ENCODE peak calls at places on chromosomes 7 and 10, in eight cellular contexts. One of them, this sample, is unnamed.

GRCh38 chr10:98920807-98921206 is 314.8 kb downstream of the HPSE2 start:
- DNase-seq in endothelial cell of umbilical vein: no peak
- DNase-seq in body of pancreas: no peak
- DNase-seq in CD8-positive, alpha-beta T cell: no peak
- DNase-seq in HAP-1: no peak
- DNase-seq in uterus: no peak
- DNase-seq in pancreas: no peak
- DNase-seq in cardiac muscle cell: no peak
- DNase-seq in this sample: no peak

GRCh38 chr7:41886257-41886905 is 183.5 kb upstream of the INHBA start:
- DNase-seq in endothelial cell of umbilical vein: no peak
- DNase-seq in body of pancreas: no peak
- DNase-seq in CD8-positive, alpha-beta T cell: no peak
- DNase-seq in HAP-1: no peak
- DNase-seq in uterus: peak; percentile 73
- DNase-seq in pancreas: no peak
- DNase-seq in cardiac muscle cell: no peak
- DNase-seq in this sample: peak; percentile 49

GRCh38 chr7:92854501-92855238 is 18.3 kb upstream of the CDK6 start:
- DNase-seq in endothelial cell of umbilical vein: peak; percentile 11
- DNase-seq in body of pancreas: no peak
- DNase-seq in CD8-positive, alpha-beta T cell: no peak
- DNase-seq in HAP-1: no peak
- DNase-seq in uterus: no peak
- DNase-seq in pancreas: no peak
- DNase-seq in cardiac muscle cell: no peak
- DNase-seq in this sample: no peak

GRCh38 chr7:90973146-90973545 is 291.1 kb upstream of the FZD1 start:
- DNase-seq in endothelial cell of umbilical vein: no peak
- DNase-seq in body of pancreas: no peak
- DNase-seq in CD8-positive, alpha-beta T cell: no peak
- DNase-seq in HAP-1: no peak
- DNase-seq in uterus: no peak
- DNase-seq in pancreas: no peak
- DNase-seq in cardiac muscle cell: no peak
- DNase-seq in this sample: no peak

GRCh38 chr10:83373659-83374058 is 765.6 kb upstream of the GHITM start:
- DNase-seq in endothelial cell of umbilical vein: peak; percentile 40
- DNase-seq in body of pancreas: no peak
- DNase-seq in CD8-positive, alpha-beta T cell: no peak
- DNase-seq in HAP-1: peak; percentile 36
- DNase-seq in uterus: no peak
- DNase-seq in pancreas: no peak
- DNase-seq in cardiac muscle cell: peak; percentile 25
- DNase-seq in this sample: peak; percentile 13

GRCh38 chr10:4721994-4722753 is 103.8 kb upstream of the AKR1E2 start:
- DNase-seq in endothelial cell of umbilical vein: no peak
- DNase-seq in body of pancreas: no peak
- DNase-seq in CD8-positive, alpha-beta T cell: no peak
- DNase-seq in HAP-1: no peak
- DNase-seq in uterus: no peak
- DNase-seq in pancreas: no peak
- DNase-seq in cardiac muscle cell: no peak
- DNase-seq in this sample: no peak

GRCh38 chr10:9957352-9957751 is 1060.3 kb upstream of the CELF2 start:
- DNase-seq in endothelial cell of umbilical vein: no peak
- DNase-seq in body of pancreas: no peak
- DNase-seq in CD8-positive, alpha-beta T cell: no peak
- DNase-seq in HAP-1: no peak
- DNase-seq in uterus: no peak
- DNase-seq in pancreas: no peak
- DNase-seq in cardiac muscle cell: no peak
- DNase-seq in this sample: no peak

GRCh38 chr7:3201937-3202715 is 98.9 kb upstream of the SDK1 start:
- DNase-seq in endothelial cell of umbilical vein: no peak
- DNase-seq in body of pancreas: peak; percentile 10
- DNase-seq in CD8-positive, alpha-beta T cell: no peak
- DNase-seq in HAP-1: no peak
- DNase-seq in uterus: no peak
- DNase-seq in pancreas: no peak
- DNase-seq in cardiac muscle cell: no peak
- DNase-seq in this sample: no peak

GRCh38 chr10:35274511-35275060 is 61.7 kb upstream of the CCNY start:
- DNase-seq in endothelial cell of umbilical vein: no peak
- DNase-seq in body of pancreas: no peak
- DNase-seq in CD8-positive, alpha-beta T cell: no peak
- DNase-seq in HAP-1: no peak
- DNase-seq in uterus: no peak
- DNase-seq in pancreas: no peak
- DNase-seq in cardiac muscle cell: no peak
- DNase-seq in this sample: no peak

GRCh38 chr7:138979988-138980574 is 1.1 kb downstream of the KIAA1549 start:
- DNase-seq in endothelial cell of umbilical vein: peak; percentile 8
- DNase-seq in body of pancreas: no peak
- DNase-seq in CD8-positive, alpha-beta T cell: no peak
- DNase-seq in HAP-1: peak; percentile 22
- DNase-seq in uterus: no peak
- DNase-seq in pancreas: no peak
- DNase-seq in cardiac muscle cell: peak; percentile 61
- DNase-seq in this sample: no peak

GRCh38 chr10:44982114-44982460 is 3.5 kb upstream of the DEPP1 start:
- DNase-seq in endothelial cell of umbilical vein: peak; percentile 95
- DNase-seq in body of pancreas: no peak
- DNase-seq in CD8-positive, alpha-beta T cell: no peak
- DNase-seq in HAP-1: no peak
- DNase-seq in uterus: peak; percentile 37
- DNase-seq in pancreas: no peak
- DNase-seq in cardiac muscle cell: no peak
- DNase-seq in this sample: no peak

GRCh38 chr7:108102913-108103312 is 27.2 kb downstream of the LAMB4 start:
- DNase-seq in endothelial cell of umbilical vein: no peak
- DNase-seq in body of pancreas: no peak
- DNase-seq in CD8-positive, alpha-beta T cell: no peak
- DNase-seq in HAP-1: no peak
- DNase-seq in uterus: no peak
- DNase-seq in pancreas: no peak
- DNase-seq in cardiac muscle cell: no peak
- DNase-seq in this sample: no peak

GRCh38 chr10:29881336-29881751 is 178.0 kb downstream of the JCAD start:
- DNase-seq in endothelial cell of umbilical vein: no peak
- DNase-seq in body of pancreas: no peak
- DNase-seq in CD8-positive, alpha-beta T cell: no peak
- DNase-seq in HAP-1: no peak
- DNase-seq in uterus: peak; percentile 88
- DNase-seq in pancreas: no peak
- DNase-seq in cardiac muscle cell: no peak
- DNase-seq in this sample: no peak

GRCh38 chr7:29807179-29807841 is 1.0 kb downstream of the WIPF3 start:
- DNase-seq in endothelial cell of umbilical vein: no peak
- DNase-seq in body of pancreas: peak; percentile 49
- DNase-seq in CD8-positive, alpha-beta T cell: no peak
- DNase-seq in HAP-1: peak; percentile 79
- DNase-seq in uterus: no peak
- DNase-seq in pancreas: peak; percentile 74
- DNase-seq in cardiac muscle cell: peak; percentile 44
- DNase-seq in this sample: no peak

GRCh38 chr7:130926021-130926691 is 192.1 kb upstream of the KLF14 start:
- DNase-seq in endothelial cell of umbilical vein: no peak
- DNase-seq in body of pancreas: no peak
- DNase-seq in CD8-positive, alpha-beta T cell: no peak
- DNase-seq in HAP-1: no peak
- DNase-seq in uterus: no peak
- DNase-seq in pancreas: no peak
- DNase-seq in cardiac muscle cell: no peak
- DNase-seq in this sample: no peak

GRCh38 chr7:33903770-33904679 is 1.3 kb upstream of the BMPER start:
- DNase-seq in endothelial cell of umbilical vein: peak; percentile 52
- DNase-seq in body of pancreas: peak; percentile 12
- DNase-seq in CD8-positive, alpha-beta T cell: no peak
- DNase-seq in HAP-1: peak; percentile 17
- DNase-seq in uterus: peak; percentile 59
- DNase-seq in pancreas: peak; percentile 57
- DNase-seq in cardiac muscle cell: peak; percentile 74
- DNase-seq in this sample: peak; percentile 46

GRCh38 chr10:35308809-35309208 is 27.5 kb upstream of the CCNY start:
- DNase-seq in endothelial cell of umbilical vein: no peak
- DNase-seq in body of pancreas: no peak
- DNase-seq in CD8-positive, alpha-beta T cell: no peak
- DNase-seq in HAP-1: no peak
- DNase-seq in uterus: no peak
- DNase-seq in pancreas: no peak
- DNase-seq in cardiac muscle cell: no peak
- DNase-seq in this sample: no peak

GRCh38 chr7:51229106-51229537 is 87.5 kb downstream of the COBL start:
- DNase-seq in endothelial cell of umbilical vein: no peak
- DNase-seq in body of pancreas: no peak
- DNase-seq in CD8-positive, alpha-beta T cell: no peak
- DNase-seq in HAP-1: peak; percentile 18
- DNase-seq in uterus: no peak
- DNase-seq in pancreas: no peak
- DNase-seq in cardiac muscle cell: no peak
- DNase-seq in this sample: no peak

GRCh38 chr10:124946945-124947344 is 5.0 kb downstream of the ZRANB1 start:
- DNase-seq in endothelial cell of umbilical vein: no peak
- DNase-seq in body of pancreas: no peak
- DNase-seq in CD8-positive, alpha-beta T cell: no peak
- DNase-seq in HAP-1: no peak
- DNase-seq in uterus: no peak
- DNase-seq in pancreas: no peak
- DNase-seq in cardiac muscle cell: no peak
- DNase-seq in this sample: no peak
- H3K36me3 ChIP-seq in endothelial cell of umbilical vein: peaks cover 3% of the 10 kb centered on the region
- H3K36me3 ChIP-seq in body of pancreas: no peaks in the 10 kb centered on the region
- H3K36me3 ChIP-seq in CD8-positive, alpha-beta T cell: no peaks in the 10 kb centered on the region
- H3K36me3 ChIP-seq in HAP-1: peaks cover 7% of the 10 kb centered on the region
- H3K36me3 ChIP-seq in uterus: no peaks in the 10 kb centered on the region
- H3K36me3 ChIP-seq in pancreas: no peaks in the 10 kb centered on the region
- H3K36me3 ChIP-seq in cardiac muscle cell: no peaks in the 10 kb centered on the region
- H3K36me3 ChIP-seq in this sample: peaks cover 22% of the 10 kb centered on the region

GRCh38 chr7:45098983-45099839 is 10.4 kb upstream of the NACAD start:
- DNase-seq in endothelial cell of umbilical vein: no peak
- DNase-seq in body of pancreas: no peak
- DNase-seq in CD8-positive, alpha-beta T cell: no peak
- DNase-seq in HAP-1: no peak
- DNase-seq in uterus: no peak
- DNase-seq in pancreas: no peak
- DNase-seq in cardiac muscle cell: no peak
- DNase-seq in this sample: no peak

GRCh38 chr7:45099891-45100760 is 11.4 kb upstream of the NACAD start:
- DNase-seq in endothelial cell of umbilical vein: no peak
- DNase-seq in body of pancreas: no peak
- DNase-seq in CD8-positive, alpha-beta T cell: no peak
- DNase-seq in HAP-1: no peak
- DNase-seq in uterus: no peak
- DNase-seq in pancreas: no peak
- DNase-seq in cardiac muscle cell: no peak
- DNase-seq in this sample: no peak

GRCh38 chr7:45101748-45102147 is 9.7 kb downstream of the TBRG4 start:
- DNase-seq in endothelial cell of umbilical vein: no peak
- DNase-seq in body of pancreas: no peak
- DNase-seq in CD8-positive, alpha-beta T cell: no peak
- DNase-seq in HAP-1: no peak
- DNase-seq in uterus: no peak
- DNase-seq in pancreas: peak; percentile 65
- DNase-seq in cardiac muscle cell: no peak
- DNase-seq in this sample: no peak

GRCh38 chr7:45102785-45103712 is 8.4 kb downstream of the TBRG4 start:
- DNase-seq in endothelial cell of umbilical vein: no peak
- DNase-seq in body of pancreas: no peak
- DNase-seq in CD8-positive, alpha-beta T cell: no peak
- DNase-seq in HAP-1: peak; percentile 5
- DNase-seq in uterus: no peak
- DNase-seq in pancreas: no peak
- DNase-seq in cardiac muscle cell: no peak
- DNase-seq in this sample: no peak

DNA sequence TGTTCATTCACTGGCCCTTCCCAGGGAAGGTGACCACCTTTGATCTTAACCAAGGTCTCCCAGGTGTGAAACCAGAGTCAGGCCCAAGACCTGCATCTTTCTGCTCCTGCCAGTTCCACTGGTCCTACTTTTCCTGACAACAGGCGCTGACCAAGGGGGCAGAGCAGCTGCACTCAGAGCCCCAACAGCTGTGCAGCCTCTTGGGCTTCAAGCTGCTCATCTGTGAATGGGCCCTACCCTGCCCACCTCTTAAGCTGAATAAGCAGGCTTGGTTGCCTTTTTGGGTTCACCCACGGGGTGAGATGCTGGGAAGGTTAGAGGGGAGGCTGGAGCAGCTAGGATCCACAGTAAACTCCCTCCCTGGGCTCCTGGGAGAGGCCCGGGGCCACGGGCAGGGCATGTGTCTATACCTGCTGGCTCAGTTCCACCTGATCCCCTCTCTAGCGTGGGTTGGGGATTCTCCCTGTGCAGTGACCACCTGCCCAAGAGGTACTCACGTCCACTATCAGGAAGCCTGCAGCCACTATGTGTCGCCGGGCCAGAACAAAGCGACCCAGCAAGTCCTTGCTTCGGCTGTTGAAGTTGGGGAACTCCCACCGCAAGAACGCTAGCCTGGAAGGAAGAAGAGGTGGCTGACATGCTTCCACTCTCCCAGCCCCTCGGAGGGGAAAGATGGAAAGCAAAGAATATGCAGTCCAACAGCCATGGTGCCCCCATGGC is 10.6 kb downstream of the TBRG4 start:
- DNase-seq in endothelial cell of umbilical vein: no peak
- DNase-seq in body of pancreas: no peak
- DNase-seq in CD8-positive, alpha-beta T cell: no peak
- DNase-seq in HAP-1: no peak
- DNase-seq in uterus: no peak
- DNase-seq in pancreas: no peak
- DNase-seq in cardiac muscle cell: no peak
- DNase-seq in this sample: no peak
- H3K36me3 ChIP-seq in endothelial cell of umbilical vein: peaks cover 7% of the 10 kb centered on the region
- H3K36me3 ChIP-seq in body of pancreas: peaks cover 24% of the 10 kb centered on the region
- H3K36me3 ChIP-seq in CD8-positive, alpha-beta T cell: peaks cover 60% of the 10 kb centered on the region
- H3K36me3 ChIP-seq in HAP-1: peaks cover 70% of the 10 kb centered on the region
- H3K36me3 ChIP-seq in uterus: no peaks in the 10 kb centered on the region
- H3K36me3 ChIP-seq in pancreas: peaks cover 66% of the 10 kb centered on the region
- H3K36me3 ChIP-seq in cardiac muscle cell: peaks cover 54% of the 10 kb centered on the region
- H3K36me3 ChIP-seq in this sample: peaks cover 81% of the 10 kb centered on the region

GRCh38 chr10:103885617-103886016 is 30.2 kb upstream of the SH3PXD2A start:
- DNase-seq in endothelial cell of umbilical vein: no peak
- DNase-seq in body of pancreas: no peak
- DNase-seq in CD8-positive, alpha-beta T cell: no peak
- DNase-seq in HAP-1: no peak
- DNase-seq in uterus: no peak
- DNase-seq in pancreas: no peak
- DNase-seq in cardiac muscle cell: no peak
- DNase-seq in this sample: no peak
- H3K36me3 ChIP-seq in endothelial cell of umbilical vein: no peaks in the 10 kb centered on the region
- H3K36me3 ChIP-seq in body of pancreas: no peaks in the 10 kb centered on the region
- H3K36me3 ChIP-seq in CD8-positive, alpha-beta T cell: peaks cover 62% of the 10 kb centered on the region
- H3K36me3 ChIP-seq in HAP-1: no peaks in the 10 kb centered on the region
- H3K36me3 ChIP-seq in uterus: no peaks in the 10 kb centered on the region
- H3K36me3 ChIP-seq in pancreas: peaks cover 16% of the 10 kb centered on the region
- H3K36me3 ChIP-seq in cardiac muscle cell: peaks cover 10% of the 10 kb centered on the region
- H3K36me3 ChIP-seq in this sample: peaks cover 14% of the 10 kb centered on the region

GRCh38 chr10:26770069-26770468 is 72.6 kb downstream of the PDSS1 start:
- DNase-seq in endothelial cell of umbilical vein: no peak
- DNase-seq in body of pancreas: no peak
- DNase-seq in CD8-positive, alpha-beta T cell: no peak
- DNase-seq in HAP-1: no peak
- DNase-seq in uterus: no peak
- DNase-seq in pancreas: no peak
- DNase-seq in cardiac muscle cell: no peak
- DNase-seq in this sample: no peak

GRCh38 chr10:26765549-26765948 is 68.0 kb downstream of the PDSS1 start:
- DNase-seq in endothelial cell of umbilical vein: no peak
- DNase-seq in body of pancreas: no peak
- DNase-seq in CD8-positive, alpha-beta T cell: no peak
- DNase-seq in HAP-1: no peak
- DNase-seq in uterus: no peak
- DNase-seq in pancreas: no peak
- DNase-seq in cardiac muscle cell: no peak
- DNase-seq in this sample: no peak
- H3K36me3 ChIP-seq in endothelial cell of umbilical vein: peaks cover 2% of the 10 kb centered on the region
- H3K36me3 ChIP-seq in body of pancreas: no peaks in the 10 kb centered on the region
- H3K36me3 ChIP-seq in CD8-positive, alpha-beta T cell: peaks cover 26% of the 10 kb centered on the region
- H3K36me3 ChIP-seq in HAP-1: no peaks in the 10 kb centered on the region
- H3K36me3 ChIP-seq in uterus: no peaks in the 10 kb centered on the region
- H3K36me3 ChIP-seq in pancreas: peaks cover 12% of the 10 kb centered on the region
- H3K36me3 ChIP-seq in cardiac muscle cell: peaks cover 15% of the 10 kb centered on the region
- H3K36me3 ChIP-seq in this sample: peaks cover 34% of the 10 kb centered on the region